ENCODE peak calls at places on chromosome 6, in six cellular contexts. One of them, this sample, is unnamed. For H3K27me3, the result is how much of the 10 kb centered on the place peaks cover.

GRCh38 chr6:44671333-44671732 is 283.8 kb downstream of the CDC5L start:
- DNase-seq in CD8-positive, alpha-beta T cell: no peak
- DNase-seq in heart left ventricle: no peak
- DNase-seq in endothelial cell of umbilical vein: no peak
- DNase-seq in body of pancreas: no peak
- DNase-seq in IMR-90: no peak
- DNase-seq in this sample: no peak

GRCh38 chr6:169864148-169865030 is 113.0 kb downstream of the ERMARD start:
- DNase-seq in heart left ventricle: no peak
- DNase-seq in CD8-positive, alpha-beta T cell: no peak
- DNase-seq in IMR-90: no peak
- DNase-seq in endothelial cell of umbilical vein: no peak
- DNase-seq in body of pancreas: peak
- DNase-seq in this sample: no peak

GRCh38 chr6:54856137-54856536 is 9.6 kb downstream of the FAM83B start:
- DNase-seq in CD8-positive, alpha-beta T cell: no peak
- DNase-seq in IMR-90: no peak
- DNase-seq in body of pancreas: peak
- DNase-seq in endothelial cell of umbilical vein: no peak
- DNase-seq in heart left ventricle: no peak
- DNase-seq in this sample: no peak

GRCh38 chr6:36671687-36672375 is 6.7 kb upstream of the CDKN1A start:
- DNase-seq in heart left ventricle: no peak
- DNase-seq in CD8-positive, alpha-beta T cell: no peak
- DNase-seq in IMR-90: no peak
- DNase-seq in body of pancreas: no peak
- DNase-seq in endothelial cell of umbilical vein: no peak
- DNase-seq in this sample: no peak

GRCh38 chr6:13687917-13688351 is 23.7 kb downstream of the RANBP9 start:
- DNase-seq in body of pancreas: no peak
- DNase-seq in endothelial cell of umbilical vein: no peak
- DNase-seq in CD8-positive, alpha-beta T cell: no peak
- DNase-seq in IMR-90: no peak
- DNase-seq in heart left ventricle: no peak
- DNase-seq in this sample: no peak

GRCh38 chr6:154430494-154430919 is 73.9 kb upstream of the IPCEF1 start:
- DNase-seq in heart left ventricle: no peak
- DNase-seq in endothelial cell of umbilical vein: no peak
- DNase-seq in IMR-90: no peak
- DNase-seq in CD8-positive, alpha-beta T cell: no peak
- DNase-seq in body of pancreas: no peak
- DNase-seq in this sample: no peak

GRCh38 chr6:4281341-4282293 is 146.2 kb upstream of the ECI2 start:
- DNase-seq in CD8-positive, alpha-beta T cell: no peak
- DNase-seq in heart left ventricle: peak
- DNase-seq in IMR-90: peak
- DNase-seq in body of pancreas: peak
- DNase-seq in endothelial cell of umbilical vein: peak
- DNase-seq in this sample: peak

GRCh38 chr6:6730831-6731230 is 142.3 kb downstream of the LY86 start:
- DNase-seq in body of pancreas: no peak
- DNase-seq in heart left ventricle: peak
- DNase-seq in endothelial cell of umbilical vein: peak
- DNase-seq in IMR-90: peak
- DNase-seq in CD8-positive, alpha-beta T cell: no peak
- DNase-seq in this sample: peak

GRCh38 chr6:133396225-133396624 is 155.1 kb downstream of the EYA4 start:
- DNase-seq in heart left ventricle: no peak
- DNase-seq in IMR-90: no peak
- DNase-seq in endothelial cell of umbilical vein: no peak
- DNase-seq in body of pancreas: no peak
- DNase-seq in CD8-positive, alpha-beta T cell: no peak
- DNase-seq in this sample: peak

GRCh38 chr6:118174071-118174470 is 267.0 kb downstream of the SLC35F1 start:
- DNase-seq in IMR-90: no peak
- DNase-seq in CD8-positive, alpha-beta T cell: no peak
- DNase-seq in endothelial cell of umbilical vein: no peak
- DNase-seq in heart left ventricle: no peak
- DNase-seq in body of pancreas: no peak
- DNase-seq in this sample: no peak

GRCh38 chr6:156618600-156619205 is 158.5 kb upstream of the ARID1B start:
- DNase-seq in heart left ventricle: no peak
- DNase-seq in body of pancreas: no peak
- DNase-seq in endothelial cell of umbilical vein: no peak
- DNase-seq in IMR-90: no peak
- DNase-seq in CD8-positive, alpha-beta T cell: no peak
- DNase-seq in this sample: no peak

GRCh38 chr6:26328265-26328844 is 36.6 kb upstream of the BTN3A2 start:
- DNase-seq in body of pancreas: no peak
- DNase-seq in heart left ventricle: no peak
- DNase-seq in IMR-90: no peak
- DNase-seq in CD8-positive, alpha-beta T cell: no peak
- DNase-seq in endothelial cell of umbilical vein: no peak
- DNase-seq in this sample: no peak

GRCh38 chr6:44025226-44025625 is 102.0 kb downstream of the MRPL14 start:
- DNase-seq in IMR-90: no peak
- DNase-seq in endothelial cell of umbilical vein: no peak
- DNase-seq in heart left ventricle: no peak
- DNase-seq in body of pancreas: no peak
- DNase-seq in CD8-positive, alpha-beta T cell: no peak
- DNase-seq in this sample: no peak

GRCh38 chr6:131651782-131652181 is 14.7 kb downstream of the ENPP3 start:
- DNase-seq in heart left ventricle: no peak
- DNase-seq in CD8-positive, alpha-beta T cell: no peak
- DNase-seq in body of pancreas: peak
- DNase-seq in IMR-90: no peak
- DNase-seq in endothelial cell of umbilical vein: no peak
- DNase-seq in this sample: no peak

GRCh38 chr6:80454197-80454596 is 347.7 kb downstream of the BCKDHB start:
- DNase-seq in heart left ventricle: no peak
- DNase-seq in endothelial cell of umbilical vein: peak
- DNase-seq in body of pancreas: no peak
- DNase-seq in CD8-positive, alpha-beta T cell: no peak
- DNase-seq in IMR-90: peak
- DNase-seq in this sample: peak

GRCh38 chr6:167416676-167417430 is 92.0 kb downstream of the TTLL2 start:
- DNase-seq in body of pancreas: no peak
- DNase-seq in CD8-positive, alpha-beta T cell: no peak
- DNase-seq in IMR-90: no peak
- DNase-seq in heart left ventricle: no peak
- DNase-seq in endothelial cell of umbilical vein: no peak
- DNase-seq in this sample: no peak

GRCh38 chr6:4819706-4820283 is 43.6 kb downstream of the CDYL start:
- DNase-seq in body of pancreas: no peak
- DNase-seq in heart left ventricle: no peak
- DNase-seq in CD8-positive, alpha-beta T cell: no peak
- DNase-seq in IMR-90: peak
- DNase-seq in endothelial cell of umbilical vein: no peak
- DNase-seq in this sample: no peak

GRCh38 chr6:154249499-154250298 is 106.9 kb downstream of the IPCEF1 start:
- DNase-seq in endothelial cell of umbilical vein: no peak
- DNase-seq in CD8-positive, alpha-beta T cell: no peak
- DNase-seq in body of pancreas: no peak
- DNase-seq in IMR-90: no peak
- DNase-seq in heart left ventricle: no peak
- DNase-seq in this sample: no peak

GRCh38 chr6:104575536-104575935 is 284.2 kb downstream of the HACE1 start:
- DNase-seq in heart left ventricle: no peak
- DNase-seq in CD8-positive, alpha-beta T cell: no peak
- DNase-seq in body of pancreas: no peak
- DNase-seq in endothelial cell of umbilical vein: no peak
- DNase-seq in IMR-90: no peak
- DNase-seq in this sample: no peak

GRCh38 chr6:6803180-6803978 is 214.9 kb downstream of the LY86 start:
- DNase-seq in endothelial cell of umbilical vein: no peak
- DNase-seq in body of pancreas: no peak
- DNase-seq in IMR-90: no peak
- DNase-seq in heart left ventricle: no peak
- DNase-seq in CD8-positive, alpha-beta T cell: no peak
- DNase-seq in this sample: peak

GRCh38 chr6:168155193-168155592 is 76.2 kb upstream of the FRMD1 start:
- DNase-seq in endothelial cell of umbilical vein: no peak
- DNase-seq in IMR-90: peak
- DNase-seq in body of pancreas: no peak
- DNase-seq in heart left ventricle: no peak
- DNase-seq in CD8-positive, alpha-beta T cell: no peak
- DNase-seq in this sample: peak

GRCh38 chr6:2841264-2842138 is at the start of gene SERPINB1:
- DNase-seq in body of pancreas: peak
- DNase-seq in heart left ventricle: peak
- DNase-seq in CD8-positive, alpha-beta T cell: peak
- DNase-seq in IMR-90: peak
- DNase-seq in endothelial cell of umbilical vein: peak
- DNase-seq in this sample: peak

GRCh38 chr6:35737413-35738211 is 780 bp downstream of the ARMC12 start:
- DNase-seq in CD8-positive, alpha-beta T cell: no peak
- DNase-seq in endothelial cell of umbilical vein: peak
- DNase-seq in heart left ventricle: no peak
- DNase-seq in IMR-90: peak
- DNase-seq in body of pancreas: no peak
- DNase-seq in this sample: peak

GRCh38 chr6:44590471-44590870 is 203.0 kb downstream of the CDC5L start:
- DNase-seq in CD8-positive, alpha-beta T cell: no peak
- DNase-seq in heart left ventricle: no peak
- DNase-seq in endothelial cell of umbilical vein: no peak
- DNase-seq in body of pancreas: no peak
- DNase-seq in IMR-90: no peak
- DNase-seq in this sample: no peak

GRCh38 chr6:163386329-163386910 is 28.1 kb upstream of the QKI start:
- DNase-seq in CD8-positive, alpha-beta T cell: no peak
- DNase-seq in body of pancreas: no peak
- DNase-seq in endothelial cell of umbilical vein: no peak
- DNase-seq in IMR-90: no peak
- DNase-seq in heart left ventricle: no peak
- DNase-seq in this sample: no peak

DNA sequence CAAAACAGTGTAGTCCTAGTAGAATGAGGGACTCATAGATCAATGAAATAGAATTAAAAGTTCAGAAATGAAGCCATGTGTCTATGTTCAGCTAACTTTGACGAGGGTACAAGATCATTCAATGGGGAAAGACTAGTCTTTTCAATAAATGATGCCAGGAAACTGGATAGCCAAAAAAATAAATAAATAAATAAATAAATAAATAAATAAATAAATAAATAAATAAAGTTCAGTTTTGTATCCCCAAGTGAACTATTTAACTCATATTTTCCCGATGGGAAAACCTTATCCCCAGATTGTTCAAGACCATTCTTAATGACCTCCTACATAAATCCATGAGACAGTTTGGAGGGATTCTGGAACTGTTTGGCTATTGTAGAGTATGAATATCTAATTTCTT is 277.1 kb upstream of the EYS start:
- DNase-seq in CD8-positive, alpha-beta T cell: no peak
- DNase-seq in heart left ventricle: no peak
- DNase-seq in endothelial cell of umbilical vein: no peak
- DNase-seq in IMR-90: no peak
- DNase-seq in body of pancreas: no peak
- DNase-seq in this sample: no peak
- TF ChIP-seq CTCF in CD8-positive, alpha-beta T cell: no peak
- TF ChIP-seq CTCF in heart left ventricle: no peak
- TF ChIP-seq CTCF in endothelial cell of umbilical vein: no peak
- TF ChIP-seq CTCF in IMR-90: no peak
- TF ChIP-seq CTCF in body of pancreas: no peak
- TF ChIP-seq CTCF in this sample: no peak

GRCh38 chr6:15413558-15414257 is 167.8 kb downstream of the JARID2 start:
- DNase-seq in body of pancreas: no peak
- DNase-seq in heart left ventricle: no peak
- DNase-seq in endothelial cell of umbilical vein: no peak
- DNase-seq in CD8-positive, alpha-beta T cell: no peak
- DNase-seq in IMR-90: peak
- DNase-seq in this sample: peak
- H3K4me3 ChIP-seq in body of pancreas: no peak
- H3K4me3 ChIP-seq in heart left ventricle: no peak
- H3K4me3 ChIP-seq in endothelial cell of umbilical vein: no peak
- H3K4me3 ChIP-seq in CD8-positive, alpha-beta T cell: no peak
- H3K4me3 ChIP-seq in IMR-90: no peak
- H3K4me3 ChIP-seq in this sample: no peak

GRCh38 chr6:143329323-143329722 is 121.2 kb downstream of the ADAT2 start:
- DNase-seq in CD8-positive, alpha-beta T cell: no peak
- DNase-seq in endothelial cell of umbilical vein: no peak
- DNase-seq in body of pancreas: no peak
- DNase-seq in heart left ventricle: no peak
- DNase-seq in IMR-90: peak
- DNase-seq in this sample: peak
- H3K27me3 ChIP-seq in CD8-positive, alpha-beta T cell: under half
- H3K27me3 ChIP-seq in endothelial cell of umbilical vein: under half
- H3K27me3 ChIP-seq in body of pancreas: under half
- H3K27me3 ChIP-seq in heart left ventricle: under half
- H3K27me3 ChIP-seq in IMR-90: under half
- H3K27me3 ChIP-seq in this sample: under half

GRCh38 chr6:99427988-99428387 is 2.9 kb upstream of the PNISR start:
- DNase-seq in heart left ventricle: no peak
- DNase-seq in body of pancreas: no peak
- DNase-seq in CD8-positive, alpha-beta T cell: no peak
- DNase-seq in IMR-90: no peak
- DNase-seq in endothelial cell of umbilical vein: no peak
- DNase-seq in this sample: no peak

GRCh38 chr6:99424022-99424421 is 1.1 kb downstream of the PNISR start:
- DNase-seq in IMR-90: no peak
- DNase-seq in endothelial cell of umbilical vein: no peak
- DNase-seq in body of pancreas: no peak
- DNase-seq in CD8-positive, alpha-beta T cell: no peak
- DNase-seq in heart left ventricle: no peak
- DNase-seq in this sample: no peak

GRCh38 chr6:99424761-99425646 is at the start of gene PNISR:
- DNase-seq in body of pancreas: peak
- DNase-seq in CD8-positive, alpha-beta T cell: peak
- DNase-seq in endothelial cell of umbilical vein: peak
- DNase-seq in IMR-90: peak
- DNase-seq in heart left ventricle: peak
- DNase-seq in this sample: peak

GRCh38 chr6:99426454-99426762 is 1.3 kb upstream of the PNISR start:
- DNase-seq in IMR-90: no peak
- DNase-seq in body of pancreas: no peak
- DNase-seq in CD8-positive, alpha-beta T cell: no peak
- DNase-seq in endothelial cell of umbilical vein: no peak
- DNase-seq in heart left ventricle: no peak
- DNase-seq in this sample: no peak

DNA sequence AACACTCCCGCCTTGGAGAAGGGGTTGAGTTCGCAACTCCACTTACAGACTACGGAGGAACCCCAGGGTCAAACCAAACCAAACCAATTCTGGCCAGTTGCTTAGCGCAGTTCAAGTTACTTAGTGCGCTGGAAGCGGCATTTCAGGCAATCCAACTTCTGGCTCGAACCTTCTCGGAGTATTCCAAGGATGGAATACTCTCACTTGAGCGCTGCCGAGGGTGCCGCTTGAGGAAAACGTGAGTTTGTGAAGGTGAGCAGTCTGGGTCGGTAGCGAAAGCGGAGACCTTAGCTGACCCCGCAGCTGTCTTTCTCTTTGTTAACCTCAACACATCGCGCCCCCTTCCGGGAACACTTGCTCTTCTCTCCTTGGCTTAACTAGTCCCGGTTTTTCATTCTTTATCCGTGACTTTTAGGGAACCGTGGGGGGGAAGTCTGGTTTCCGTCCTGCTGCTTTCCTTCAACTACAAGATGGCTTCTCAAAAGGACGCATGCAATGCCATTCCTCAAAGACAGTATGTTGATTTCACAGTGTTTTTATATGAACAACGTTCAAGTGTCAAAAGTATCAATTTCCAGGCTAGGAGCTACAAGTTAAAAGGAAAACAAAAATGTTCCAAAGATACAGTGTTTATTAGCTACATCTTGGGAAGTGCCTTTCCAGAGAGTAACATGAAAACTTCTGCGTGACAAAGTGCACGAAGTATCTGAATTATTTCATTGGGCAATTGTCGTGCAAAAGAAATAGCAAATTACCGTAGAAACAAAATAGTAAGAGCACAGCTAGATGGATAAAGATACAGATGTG is 742 bp upstream of the PNISR start:
- DNase-seq in body of pancreas: peak
- DNase-seq in IMR-90: peak
- DNase-seq in endothelial cell of umbilical vein: peak
- DNase-seq in CD8-positive, alpha-beta T cell: peak
- DNase-seq in heart left ventricle: peak
- DNase-seq in this sample: peak
- TF ChIP-seq CTCF in body of pancreas: peak
- TF ChIP-seq CTCF in IMR-90: peak
- TF ChIP-seq CTCF in endothelial cell of umbilical vein: peak
- TF ChIP-seq CTCF in CD8-positive, alpha-beta T cell: no peak
- TF ChIP-seq CTCF in heart left ventricle: peak
- TF ChIP-seq CTCF in this sample: peak

This sample was measured in bronchial epithelial cell.